ENCODE peak calls at places on chromosomes 4 and X, in ten cellular contexts. P, O, A, U, B, Z, D, L, K and H are unnamed samples.

GRCh38 chr4:53066155-53066554 is 204.0 kb downstream of the RASL11B start:
- DNase-seq in P (no peak), O (no peak), A (no peak), U (no peak), B (no peak), Z (no peak), D (no peak), L (no peak), K (no peak), H (no peak)

GRCh38 chrX:105662248-105662647 is 160.1 kb upstream of the NRK start:
- DNase-seq in P (no peak), O (no peak), A (no peak), U (no peak), B (no peak), Z (no peak), D (no peak), L (no peak), K (no peak), H (no peak)

GRCh38 chrX:98191003-98191402 is 1307.3 kb downstream of the RPA4 start:
- DNase-seq in P (no peak), O (no peak), A (no peak), U (no peak), B (no peak), Z (no peak), D (no peak), L (no peak), K (no peak), H (no peak)

GRCh38 chr4:7261174-7261573 is 68.8 kb downstream of the SORCS2 start:
- DNase-seq in P (no peak), O (no peak), A (no peak), U (no peak), B (no peak), Z (no peak), D (no peak), L (no peak), K (no peak), H (no peak)

GRCh38 chr4:16037901-16038300 is 45.9 kb downstream of the PROM1 start:
- DNase-seq in P (no peak), O (no peak), A (no peak), U (no peak), B (no peak), Z (no peak), D (no peak), L (no peak), K (no peak), H (no peak)

GRCh38 chr4:169132561-169133305 is 122.7 kb upstream of the CBR4 start:
- DNase-seq in P (no peak), O (no peak), A (no peak), U (no peak), B (no peak), Z (no peak), D (no peak), L (no peak), K (no peak), H (no peak)

GRCh38 chr4:173272314-173272713 is 61.8 kb downstream of the HMGB2 start:
- DNase-seq in P (no peak), O (no peak), A (no peak), U (no peak), B (no peak), Z (no peak), D (no peak), L (no peak), K (no peak), H (no peak)

GRCh38 chr4:76488905-76489798 is 54.1 kb downstream of the SHROOM3 start:
- DNase-seq in P (no peak), O (no peak), A (no peak), U (peak), B (no peak), Z (no peak), D (no peak), L (no peak), K (no peak), H (no peak)

GRCh38 chr4:84994280-84994679 is 27.8 kb upstream of the WDFY3 start:
- DNase-seq in P (no peak), O (no peak), A (no peak), U (no peak), B (no peak), Z (no peak), D (no peak), L (no peak), K (no peak), H (no peak)

GRCh38 chr4:5478697-5479096 is 229.7 kb downstream of the EVC2 start:
- DNase-seq in P (no peak), O (no peak), A (no peak), U (no peak), B (no peak), Z (no peak), D (no peak), L (peak), K (no peak), H (no peak)

GRCh38 chr4:84481077-84481878 is 17.8 kb downstream of the NKX6-1 start:
- DNase-seq in P (no peak), O (no peak), A (no peak), U (no peak), B (no peak), Z (no peak), D (no peak), L (no peak), K (no peak), H (no peak)

GRCh38 chr4:159606835-159607234 is 504.0 kb downstream of the RAPGEF2 start:
- DNase-seq in P (no peak), O (no peak), A (no peak), U (peak), B (no peak), Z (no peak), D (no peak), L (no peak), K (no peak), H (no peak)

GRCh38 chr4:26821677-26822503 is 38.8 kb upstream of the STIM2 start:
- DNase-seq in P (no peak), O (no peak), A (no peak), U (no peak), B (no peak), Z (no peak), D (no peak), L (no peak), K (no peak), H (no peak)
- TF ChIP-seq CTCF in P (no peak), O (no peak), A (peak), U (no peak), B (no peak), Z (no peak), D (no peak), L (no peak), K (no peak), H (no peak)

DNA sequence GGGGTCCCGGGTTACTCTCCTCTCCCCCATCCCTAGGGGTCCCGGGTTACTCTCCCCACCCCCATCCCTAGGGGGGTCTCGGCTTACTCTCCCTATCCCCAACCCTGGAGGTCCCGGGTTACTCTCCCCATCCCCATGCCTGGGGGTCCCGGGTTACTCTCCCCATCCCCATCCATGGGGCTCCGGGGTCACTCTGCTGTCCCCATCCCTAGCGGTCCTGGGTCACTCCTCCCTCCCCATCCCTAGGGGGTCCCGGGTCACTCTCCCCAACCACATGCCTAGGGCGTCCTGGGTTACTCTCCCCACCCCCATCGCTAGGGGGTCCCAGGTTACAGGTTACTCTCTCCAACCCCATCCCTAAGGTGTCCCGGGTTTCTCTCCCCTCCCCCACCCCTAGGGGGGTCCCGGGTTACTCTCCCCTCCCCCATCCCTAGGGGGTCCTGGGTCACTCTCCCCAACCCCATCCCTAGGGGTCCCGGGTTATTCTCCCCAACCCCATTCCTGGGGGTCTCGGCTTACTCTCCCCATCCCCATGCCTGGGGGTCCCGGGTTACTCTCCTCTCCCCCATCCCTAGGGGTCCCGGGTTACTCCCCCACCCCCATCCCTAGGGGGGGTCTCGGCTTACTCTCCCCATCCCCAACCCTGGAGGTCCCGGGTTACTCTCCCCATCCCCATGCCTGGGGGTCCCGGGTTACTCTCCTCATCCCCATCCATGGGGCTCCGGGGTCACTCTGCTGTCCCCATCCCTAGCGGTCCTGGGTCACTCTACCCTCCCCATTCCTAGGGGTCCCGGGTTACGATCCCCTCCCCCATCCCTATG is 823 bp downstream of the ASMTL start:
- DNase-seq in P (no peak), O (no peak), A (no peak), U (no peak), B (no peak), Z (peak), D (peak), L (peak), K (peak), H (no peak)
- TF ChIP-seq CTCF in P (no peak), O (no peak), A (no peak), U (no peak), B (no peak), Z (no peak), D (no peak), L (no peak), K (no peak), H (no peak)

GRCh38 chr4:52001616-52002015 is 18.5 kb downstream of the LRRC66 start:
- DNase-seq in P (no peak), O (no peak), A (no peak), U (peak), B (no peak), Z (no peak), D (no peak), L (no peak), K (no peak), H (no peak)
- TF ChIP-seq CTCF in P (no peak), O (no peak), A (no peak), U (no peak), B (no peak), Z (no peak), D (no peak), L (no peak), K (no peak), H (no peak)

GRCh38 chr4:153679476-153679875 is 4.6 kb upstream of the TLR2 start:
- DNase-seq in P (no peak), O (no peak), A (no peak), U (no peak), B (no peak), Z (no peak), D (no peak), L (no peak), K (no peak), H (no peak)

GRCh38 chr4:153683763-153684181 is 308 bp upstream of the TLR2 start:
- DNase-seq in P (no peak), O (no peak), A (no peak), U (no peak), B (no peak), Z (no peak), D (no peak), L (no peak), K (no peak), H (no peak)

GRCh38 chr4:153684182-153685073 is at the start of gene TLR2:
- DNase-seq in P (peak), O (peak), A (no peak), U (peak), B (peak), Z (peak), D (peak), L (peak), K (peak), H (peak)
- TF ChIP-seq CTCF in P (no peak), O (no peak), A (no peak), U (no peak), B (no peak), Z (no peak), D (no peak), L (no peak), K (no peak), H (no peak)

GRCh38 chr4:87010192-87010591 is 75.4 kb downstream of the AFF1 start:
- DNase-seq in P (no peak), O (no peak), A (no peak), U (no peak), B (no peak), Z (no peak), D (no peak), L (no peak), K (no peak), H (no peak)

GRCh38 chr4:87011340-87012034 is 76.7 kb downstream of the AFF1 start:
- DNase-seq in P (no peak), O (no peak), A (no peak), U (peak), B (no peak), Z (no peak), D (no peak), L (no peak), K (no peak), H (no peak)

GRCh38 chr4:87006531-87007344 is 71.9 kb downstream of the AFF1 start:
- DNase-seq in P (peak), O (peak), A (peak), U (peak), B (peak), Z (peak), D (peak), L (peak), K (peak), H (peak)

GRCh38 chr4:87007345-87008181 is 72.8 kb downstream of the AFF1 start:
- DNase-seq in P (peak), O (peak), A (no peak), U (peak), B (peak), Z (no peak), D (peak), L (peak), K (peak), H (no peak)

GRCh38 chr4:87009095-87009648 is 74.4 kb downstream of the AFF1 start:
- DNase-seq in P (no peak), O (no peak), A (no peak), U (no peak), B (peak), Z (no peak), D (no peak), L (no peak), K (no peak), H (no peak)
- TF ChIP-seq CTCF in P (no peak), O (no peak), A (no peak), U (no peak), B (no peak), Z (no peak), D (no peak), L (no peak), K (no peak), H (no peak)